ENCODE peak calls at places on chromosomes 12 and 14, in seven cellular contexts. M is GM23338, Y is lower lobe of right lung, P is Calu3, X is fibroblast of the aortic adventitia, T is type B pancreatic cell, A is SK-N-SH. S is an unnamed sample.

GRCh38 chr14:32711103-32711680 is 227.5 kb upstream of the NPAS3 start:
- DNase-seq in M (peak; percentile 78), Y (no peak), P (peak; percentile 32), X (peak; percentile 63), T (no peak), A (peak; percentile 29), S (peak; percentile 37)

GRCh38 chr12:4119157-4119761 is 154.3 kb upstream of the CCND2 start:
- DNase-seq in M (no peak), Y (no peak), P (no peak), X (no peak), T (peak; percentile 22), A (no peak), S (no peak)

GRCh38 chr14:51552768-51553426 is 98.8 kb upstream of the FRMD6 start:
- DNase-seq in M (no peak), Y (no peak), P (peak; percentile 24), X (no peak), T (no peak), A (peak; percentile 30), S (no peak)

GRCh38 chr14:88961214-88961613 is 136.8 kb downstream of the TTC8 start:
- DNase-seq in M (no peak), Y (no peak), P (no peak), X (no peak), T (no peak), A (no peak), S (no peak)

GRCh38 chr14:89681086-89682018 is 264.3 kb upstream of the FOXN3 start:
- DNase-seq in M (no peak), Y (peak; percentile 48), P (no peak), X (no peak), T (no peak), A (no peak), S (no peak)

GRCh38 chr12:2979806-2980205 is 20.6 kb downstream of the TEAD4 start:
- DNase-seq in M (no peak), Y (no peak), P (no peak), X (no peak), T (no peak), A (no peak), S (no peak)

GRCh38 chr14:51610766-51611165 is 40.9 kb upstream of the FRMD6 start:
- DNase-seq in M (no peak), Y (no peak), P (no peak), X (peak; percentile 68), T (no peak), A (no peak), S (peak; percentile 32)

GRCh38 chr14:33556382-33557121 is 394.3 kb downstream of the EGLN3 start:
- DNase-seq in M (no peak), Y (no peak), P (no peak), X (peak; percentile 56), T (no peak), A (no peak), S (peak; percentile 23)

GRCh38 chr12:19971396-19971802 is 396.9 kb upstream of the PDE3A start:
- DNase-seq in M (peak; percentile 86), Y (no peak), P (peak; percentile 88), X (peak; percentile 50), T (peak; percentile 74), A (no peak), S (peak; percentile 60)

GRCh38 chr14:66104486-66104885 is 381.7 kb upstream of the CCDC196 start:
- DNase-seq in M (peak; percentile 20), Y (no peak), P (no peak), X (no peak), T (no peak), A (no peak), S (no peak)

GRCh38 chr12:84397279-84397678 is 515.3 kb downstream of the SLC6A15 start:
- DNase-seq in M (no peak), Y (no peak), P (no peak), X (peak; percentile 18), T (no peak), A (peak; percentile 6), S (peak; percentile 10)

GRCh38 chr14:75254901-75255300 is 23.7 kb upstream of the FOS start:
- DNase-seq in M (no peak), Y (no peak), P (peak; percentile 16), X (no peak), T (no peak), A (no peak), S (no peak)

GRCh38 chr12:13374783-13375182 is 178.3 kb downstream of the EMP1 start:
- DNase-seq in M (no peak), Y (no peak), P (no peak), X (no peak), T (no peak), A (no peak), S (no peak)

GRCh38 chr14:93033039-93033982 is 82.4 kb downstream of the ITPK1 start:
- DNase-seq in M (no peak), Y (no peak), P (no peak), X (no peak), T (no peak), A (no peak), S (no peak)

GRCh38 chr14:103882503-103883262 is 35.3 kb upstream of the PPP1R13B start:
- DNase-seq in M (no peak), Y (no peak), P (no peak), X (peak; percentile 12), T (no peak), A (peak; percentile 87), S (no peak)

GRCh38 chr12:18631339-18631738 is 106.5 kb downstream of the PLCZ1 start:
- DNase-seq in M (no peak), Y (no peak), P (no peak), X (no peak), T (no peak), A (no peak), S (no peak)

GRCh38 chr12:5521456-5522325 is 89.8 kb downstream of the NTF3 start:
- DNase-seq in M (no peak), Y (no peak), P (no peak), X (no peak), T (no peak), A (no peak), S (no peak)

GRCh38 chr12:19833775-19834501 is 394.6 kb downstream of the AEBP2 start:
- DNase-seq in M (peak; percentile 8), Y (no peak), P (no peak), X (peak; percentile 96), T (no peak), A (no peak), S (peak; percentile 82)

GRCh38 chr12:125064492-125064891 is 743 bp upstream of the AACS start:
- DNase-seq in M (peak; percentile 64), Y (no peak), P (no peak), X (no peak), T (no peak), A (no peak), S (no peak)

GRCh38 chr14:65210827-65211192 is 108.5 kb upstream of the MAX start:
- DNase-seq in M (no peak), Y (no peak), P (no peak), X (peak; percentile 35), T (no peak), A (no peak), S (peak; percentile 22)

GRCh38 chr12:96879301-96879700 is 27.8 kb upstream of the NEDD1 start:
- DNase-seq in M (no peak), Y (no peak), P (no peak), X (peak; percentile 15), T (no peak), A (no peak), S (no peak)

GRCh38 chr12:10130042-10130441 is at the start of gene CLEC7A:
- DNase-seq in M (no peak), Y (no peak), P (no peak), X (no peak), T (no peak), A (no peak), S (no peak)

GRCh38 chr12:130677957-130678558 is 38.0 kb downstream of the RIMBP2 start:
- DNase-seq in M (no peak), Y (no peak), P (no peak), X (no peak), T (no peak), A (no peak), S (no peak)

GRCh38 chr12:114209852-114210251 is 196.1 kb downstream of the TBX5 start:
- DNase-seq in M (no peak), Y (no peak), P (no peak), X (no peak), T (no peak), A (no peak), S (no peak)

GRCh38 chr14:73786942-73787759 is 64.5 kb upstream of the PTGR2 start:
- DNase-seq in M (peak; percentile 73), Y (peak; percentile 82), P (peak; percentile 45), X (peak; percentile 37), T (no peak), A (peak; percentile 83), S (no peak)

GRCh38 chr14:47536341-47536740 is 139.1 kb downstream of the MDGA2 start:
- DNase-seq in M (peak; percentile 27), Y (no peak), P (no peak), X (no peak), T (no peak), A (no peak), S (no peak)
- TF ChIP-seq CTCF in M (no peak), Y (no peak), P (no peak), X (no peak), T (no peak), A (no peak), S (no peak)

DNA sequence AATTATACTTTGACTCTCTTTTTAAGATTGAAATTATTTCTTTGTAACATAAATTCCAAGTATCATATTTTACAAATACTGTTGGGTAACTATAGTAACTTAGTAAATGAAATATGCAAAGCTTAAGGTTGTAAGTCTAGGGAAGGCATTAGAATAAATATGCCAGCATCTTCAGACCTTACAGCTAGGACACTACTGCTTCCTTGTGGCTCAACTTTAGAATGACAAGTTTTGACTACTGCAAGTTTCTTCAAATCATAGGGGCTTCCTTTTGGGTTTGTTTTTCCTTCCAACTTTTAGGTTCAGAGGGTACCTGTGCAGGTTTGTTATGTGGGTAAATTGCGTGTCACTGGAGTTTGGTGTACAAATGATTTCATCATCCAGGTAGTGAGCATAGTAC is 17.7 kb upstream of the ANP32D start:
- DNase-seq in M (peak; percentile 59), Y (no peak), P (no peak), X (peak; percentile 66), T (no peak), A (no peak), S (peak; percentile 28)
- TF ChIP-seq CTCF in M (peak; percentile 71), Y (peak; percentile 53), P (no peak), X (peak; percentile 61), T (peak; percentile 63), A (peak; percentile 53), S (peak; percentile 41)

GRCh38 chr12:66942741-66943465 is 264.0 kb upstream of the GRIP1 start:
- DNase-seq in M (peak; percentile 79), Y (no peak), P (no peak), X (no peak), T (no peak), A (peak; percentile 4), S (no peak)
- TF ChIP-seq CTCF in M (peak; percentile 18), Y (no peak), P (no peak), X (no peak), T (peak; percentile 54), A (no peak), S (no peak)

GRCh38 chr14:22996823-22997301 is 13.1 kb downstream of the C14orf93 start:
- DNase-seq in M (no peak), Y (no peak), P (no peak), X (no peak), T (no peak), A (peak; percentile 49), S (no peak)

GRCh38 chr14:22995889-22996611 is 13.7 kb upstream of the AJUBA start:
- DNase-seq in M (no peak), Y (no peak), P (no peak), X (no peak), T (no peak), A (no peak), S (no peak)

GRCh38 chr14:22991852-22992251 is 9.5 kb upstream of the AJUBA start:
- DNase-seq in M (no peak), Y (no peak), P (no peak), X (no peak), T (no peak), A (no peak), S (no peak)

GRCh38 chr14:22993517-22993916 is 11.2 kb upstream of the AJUBA start:
- DNase-seq in M (no peak), Y (no peak), P (no peak), X (no peak), T (no peak), A (no peak), S (no peak)

GRCh38 chr14:22994762-22995275 is 12.5 kb upstream of the AJUBA start:
- DNase-seq in M (peak; percentile 62), Y (peak; percentile 61), P (no peak), X (peak; percentile 52), T (no peak), A (peak; percentile 77), S (peak; percentile 58)
- TF ChIP-seq CTCF in M (peak; percentile 68), Y (peak; percentile 56), P (peak; percentile 42), X (peak; percentile 64), T (peak; percentile 73), A (peak; percentile 70), S (peak; percentile 63)